ENCODE peak calls at places on chromosome 13, in six cellular contexts. W is stromal cell of bone marrow, A is AG04450, L is AG08395, N is MM.1S, M is ELR. H is an unnamed sample.

GRCh38 chr13:27038323-27038722 is 133.3 kb downstream of the USP12 start:
- DNase-seq in W (peak; percentile 70), A (no peak), L (peak; percentile 76), N (no peak), M (peak; percentile 79), H (no peak)

GRCh38 chr13:76019421-76020044 is 383.4 kb downstream of the LMO7 start:
- DNase-seq in W (no peak), A (no peak), L (no peak), N (no peak), M (peak; percentile 9), H (peak; percentile 51)

GRCh38 chr13:24682353-24682752 is 2.1 kb downstream of the ATP12A start:
- DNase-seq in W (no peak), A (no peak), L (no peak), N (no peak), M (no peak), H (no peak)

GRCh38 chr13:51734786-51735185 is 69.2 kb downstream of the DHRS12 start:
- DNase-seq in W (no peak), A (no peak), L (no peak), N (no peak), M (no peak), H (no peak)

GRCh38 chr13:44629465-44630183 is 53.5 kb upstream of the TSC22D1 start:
- DNase-seq in W (peak; percentile 45), A (no peak), L (peak; percentile 71), N (no peak), M (peak; percentile 6), H (no peak)

GRCh38 chr13:62357887-62358645 is 942.4 kb upstream of the PCDH20 start:
- DNase-seq in W (peak; percentile 1), A (peak; percentile 48), L (peak; percentile 1), N (peak; percentile 33), M (peak; percentile 79), H (no peak)

GRCh38 chr13:112113355-112113754 is 46.4 kb downstream of the SOX1 start:
- DNase-seq in W (no peak), A (no peak), L (no peak), N (no peak), M (no peak), H (no peak)

GRCh38 chr13:46698910-46699460 is 98.0 kb downstream of the ESD start:
- DNase-seq in W (no peak), A (no peak), L (no peak), N (no peak), M (peak; percentile 29), H (no peak)

GRCh38 chr13:21684576-21684975 is 13.7 kb downstream of the FGF9 start:
- DNase-seq in W (no peak), A (no peak), L (peak; percentile 65), N (no peak), M (no peak), H (no peak)

H was measured in upper lobe of right lung.